ENCODE peak calls at places on chromosome 9, in seven cellular contexts. N is HCT116, Z is K562, E is GM12878, Y is SK-N-SH, V is H1, A is HepG2. X is an unnamed sample.

GRCh38 chr9:98997580-98997979 is 53.9 kb downstream of the COL15A1 start:
- DNase-seq in N (no peak), Z (no peak), E (no peak), Y (no peak), V (no peak), A (no peak), X (no peak)

GRCh38 chr9:37952731-37953130 is 48.8 kb upstream of the SLC25A51 start:
- DNase-seq in N (no peak), Z (no peak), E (no peak), Y (no peak), V (no peak), A (no peak), X (no peak)

GRCh38 chr9:131289301-131290038 is at the start of gene PLPP7:
- DNase-seq in N (no peak), Z (peak; percentile 75), E (no peak), Y (peak; percentile 95), V (peak; percentile 77), A (peak; percentile 53), X (peak; percentile 47)

GRCh38 chr9:2809692-2810423 is 34.0 kb downstream of the PUM3 start:
- DNase-seq in N (no peak), Z (no peak), E (no peak), Y (no peak), V (no peak), A (peak; percentile 89), X (no peak)

GRCh38 chr9:114050646-114051045 is 27.5 kb downstream of the AMBP start:
- DNase-seq in N (no peak), Z (no peak), E (no peak), Y (no peak), V (no peak), A (no peak), X (no peak)

GRCh38 chr9:128943832-128944620 is 3.4 kb downstream of the DOLK start:
- DNase-seq in N (no peak), Z (no peak), E (no peak), Y (no peak), V (no peak), A (peak; percentile 16), X (no peak)

GRCh38 chr9:107161338-107161737 is 121.7 kb upstream of the RAD23B start:
- DNase-seq in N (no peak), Z (no peak), E (no peak), Y (no peak), V (no peak), A (peak; percentile 6), X (no peak)

GRCh38 chr9:17063535-17064135 is 71.2 kb upstream of the CNTLN start:
- DNase-seq in N (peak; percentile 32), Z (no peak), E (no peak), Y (peak; percentile 56), V (no peak), A (peak; percentile 45), X (no peak)

GRCh38 chr9:33024126-33024965 is 727 bp upstream of the DNAJA1 start:
- DNase-seq in N (peak; percentile 12), Z (no peak), E (no peak), Y (peak; percentile 63), V (no peak), A (peak; percentile 16), X (no peak)

GRCh38 chr9:123354806-123355508 is 1.0 kb upstream of the CRB2 start:
- DNase-seq in N (no peak), Z (no peak), E (no peak), Y (peak; percentile 42), V (no peak), A (no peak), X (no peak)

GRCh38 chr9:36764364-36765076 is 191.8 kb downstream of the MELK start:
- DNase-seq in N (no peak), Z (no peak), E (no peak), Y (no peak), V (no peak), A (no peak), X (no peak)

GRCh38 chr9:123174887-123175518 is 93.4 kb downstream of the STRBP start:
- DNase-seq in N (no peak), Z (no peak), E (peak; percentile 75), Y (no peak), V (no peak), A (no peak), X (no peak)

GRCh38 chr9:92660266-92660665 is 9.7 kb downstream of the IPPK start:
- DNase-seq in N (no peak), Z (no peak), E (no peak), Y (no peak), V (no peak), A (no peak), X (no peak)

GRCh38 chr9:100352727-100353505 is at the start of gene TEX10:
- DNase-seq in N (peak; percentile 59), Z (peak; percentile 98), E (peak; percentile 57), Y (peak; percentile 99), V (peak; percentile 97), A (peak; percentile 75), X (peak; percentile 76)

GRCh38 chr9:18457498-18457897 is 16.5 kb upstream of the ADAMTSL1 start:
- DNase-seq in N (no peak), Z (no peak), E (no peak), Y (no peak), V (no peak), A (no peak), X (no peak)

GRCh38 chr9:22008662-22009562 is at the start of gene CDKN2B:
- DNase-seq in N (peak; percentile 80), Z (no peak), E (no peak), Y (peak; percentile 97), V (peak; percentile 97), A (peak; percentile 85), X (peak; percentile 78)

GRCh38 chr9:100838857-100839256 is 189.7 kb upstream of the PLPPR1 start:
- DNase-seq in N (no peak), Z (no peak), E (no peak), Y (no peak), V (no peak), A (no peak), X (no peak)

GRCh38 chr9:96459268-96460007 is 9.5 kb downstream of the HABP4 start:
- DNase-seq in N (no peak), Z (no peak), E (no peak), Y (no peak), V (no peak), A (no peak), X (no peak)

GRCh38 chr9:105064248-105065118 is 136.5 kb upstream of the ABCA1 start:
- DNase-seq in N (no peak), Z (no peak), E (no peak), Y (peak; percentile 79), V (no peak), A (peak; percentile 96), X (peak; percentile 59)
- TF ChIP-seq JUND in N (no peak), Z (no peak), E (no peak), Y (no peak), V (no peak), A (no peak), X (no peak)

GRCh38 chr9:109585841-109586240 is 87.7 kb upstream of the PTPN3 start:
- DNase-seq in N (no peak), Z (no peak), E (no peak), Y (no peak), V (no peak), A (no peak), X (no peak)
- TF ChIP-seq JUND in N (no peak), Z (no peak), E (no peak), Y (no peak), V (no peak), A (no peak), X (no peak)

DNA sequence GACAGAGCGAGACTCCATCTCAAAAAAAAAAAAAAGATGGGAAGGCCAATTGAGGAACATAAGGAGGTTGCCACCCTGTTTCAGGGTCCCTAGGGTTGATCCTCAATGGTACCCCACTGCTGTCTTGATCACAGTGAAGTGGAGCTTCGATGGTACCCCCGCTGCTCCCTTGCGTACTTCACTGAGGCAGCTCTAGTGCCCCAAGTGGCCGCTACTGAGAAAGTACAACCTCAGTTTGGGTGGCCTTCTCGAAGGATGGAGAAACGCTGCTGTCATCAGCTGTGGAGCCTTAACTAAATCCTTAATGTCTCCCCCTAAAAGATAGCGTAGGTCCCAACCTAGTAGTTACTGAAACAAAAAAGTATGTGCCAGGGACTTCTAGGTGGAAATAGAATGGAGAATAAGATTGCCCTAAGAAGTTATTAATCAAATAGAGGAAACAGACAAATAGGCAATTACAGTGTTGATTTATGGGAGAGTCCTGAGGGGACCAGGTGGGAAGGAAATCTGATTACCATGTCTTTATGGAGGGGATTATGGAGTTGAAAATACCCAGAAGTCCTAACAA is 6.3 kb downstream of the TESK1 start:
- DNase-seq in N (peak; percentile 13), Z (peak; percentile 40), E (no peak), Y (peak; percentile 77), V (peak; percentile 55), A (peak; percentile 17), X (peak; percentile 46)
- TF ChIP-seq JUND in N (no peak), Z (no peak), E (no peak), Y (no peak), V (no peak), A (no peak), X (no peak)

GRCh38 chr9:134922932-134923240 is 5.2 kb upstream of the FCN1 start:
- DNase-seq in N (no peak), Z (no peak), E (no peak), Y (peak; percentile 8), V (no peak), A (no peak), X (no peak)
- TF ChIP-seq JUND in N (no peak), Z (no peak), E (no peak), Y (no peak), V (no peak), A (no peak), X (no peak)

GRCh38 chr9:127534931-127535330 is 77.1 kb upstream of the STXBP1 start:
- DNase-seq in N (no peak), Z (no peak), E (no peak), Y (no peak), V (no peak), A (no peak), X (no peak)

GRCh38 chr9:127536499-127536898 is 75.6 kb upstream of the STXBP1 start:
- DNase-seq in N (no peak), Z (no peak), E (no peak), Y (no peak), V (no peak), A (no peak), X (no peak)

GRCh38 chr9:127537014-127537413 is 75.1 kb upstream of the STXBP1 start:
- DNase-seq in N (no peak), Z (no peak), E (no peak), Y (no peak), V (no peak), A (no peak), X (peak; percentile 70)

GRCh38 chr9:127535396-127535795 is 76.7 kb upstream of the STXBP1 start:
- DNase-seq in N (no peak), Z (no peak), E (no peak), Y (no peak), V (no peak), A (no peak), X (no peak)

GRCh38 chr9:127535834-127536233 is 76.2 kb upstream of the STXBP1 start:
- DNase-seq in N (no peak), Z (no peak), E (no peak), Y (no peak), V (no peak), A (no peak), X (peak; percentile 43)
- TF ChIP-seq JUND in N (no peak), Z (no peak), E (no peak), Y (no peak), V (no peak), A (no peak), X (no peak)

X was measured in T47D.